ENCODE peak calls at places on chromosomes 16 and 17, in five cellular contexts. One of them, this sample, is unnamed.

GRCh38 chr17:45313927-45314760 is 2.7 kb downstream of the MAP3K14 start:
- DNase-seq in activated T-cell treated with anti-CD3 and anti-CD28 coated beads, Interleukin-2, amount 50 U/mL, for 72 hours: no peak
- DNase-seq in activated naive CD4-positive, alpha-beta T cell treated with Interleukin-2 at 50 U/mL for 16 hours: peak; percentile 31
- DNase-seq in stimulated activated CD8-positive, alpha-beta memory T cell treated with anti-CD3 and anti-CD28 coated beads, Interleukin-7, amount 100 ng/mL, for 48 hours: no peak
- DNase-seq in HEK293T: no peak
- DNase-seq in this sample: no peak

GRCh38 chr16:11497851-11498289 is 88.8 kb downstream of the LITAF start:
- DNase-seq in activated T-cell treated with anti-CD3 and anti-CD28 coated beads, Interleukin-2, amount 50 U/mL, for 72 hours: no peak
- DNase-seq in activated naive CD4-positive, alpha-beta T cell treated with Interleukin-2 at 50 U/mL for 16 hours: no peak
- DNase-seq in stimulated activated CD8-positive, alpha-beta memory T cell treated with anti-CD3 and anti-CD28 coated beads, Interleukin-7, amount 100 ng/mL, for 48 hours: no peak
- DNase-seq in HEK293T: no peak
- DNase-seq in this sample: no peak

GRCh38 chr17:58415371-58416055 is 1.8 kb downstream of the RNF43 start:
- DNase-seq in activated T-cell treated with anti-CD3 and anti-CD28 coated beads, Interleukin-2, amount 50 U/mL, for 72 hours: no peak
- DNase-seq in activated naive CD4-positive, alpha-beta T cell treated with Interleukin-2 at 50 U/mL for 16 hours: no peak
- DNase-seq in stimulated activated CD8-positive, alpha-beta memory T cell treated with anti-CD3 and anti-CD28 coated beads, Interleukin-7, amount 100 ng/mL, for 48 hours: no peak
- DNase-seq in HEK293T: no peak
- DNase-seq in this sample: no peak

GRCh38 chr17:60193482-60193881 is 43.7 kb downstream of the CA4 start:
- DNase-seq in activated T-cell treated with anti-CD3 and anti-CD28 coated beads, Interleukin-2, amount 50 U/mL, for 72 hours: no peak
- DNase-seq in activated naive CD4-positive, alpha-beta T cell treated with Interleukin-2 at 50 U/mL for 16 hours: no peak
- DNase-seq in stimulated activated CD8-positive, alpha-beta memory T cell treated with anti-CD3 and anti-CD28 coated beads, Interleukin-7, amount 100 ng/mL, for 48 hours: no peak
- DNase-seq in HEK293T: no peak
- DNase-seq in this sample: no peak

GRCh38 chr16:88748364-88748763 is 36.7 kb downstream of the PIEZO1 start:
- DNase-seq in activated T-cell treated with anti-CD3 and anti-CD28 coated beads, Interleukin-2, amount 50 U/mL, for 72 hours: no peak
- DNase-seq in activated naive CD4-positive, alpha-beta T cell treated with Interleukin-2 at 50 U/mL for 16 hours: no peak
- DNase-seq in stimulated activated CD8-positive, alpha-beta memory T cell treated with anti-CD3 and anti-CD28 coated beads, Interleukin-7, amount 100 ng/mL, for 48 hours: no peak
- DNase-seq in HEK293T: no peak
- DNase-seq in this sample: no peak

GRCh38 chr17:59853168-59853918 is 39.4 kb downstream of the TUBD1 start:
- DNase-seq in activated T-cell treated with anti-CD3 and anti-CD28 coated beads, Interleukin-2, amount 50 U/mL, for 72 hours: peak; percentile 58
- DNase-seq in activated naive CD4-positive, alpha-beta T cell treated with Interleukin-2 at 50 U/mL for 16 hours: peak; percentile 70
- DNase-seq in stimulated activated CD8-positive, alpha-beta memory T cell treated with anti-CD3 and anti-CD28 coated beads, Interleukin-7, amount 100 ng/mL, for 48 hours: no peak
- DNase-seq in HEK293T: peak; percentile 42
- DNase-seq in this sample: no peak

GRCh38 chr17:59165933-59166342 is 10.4 kb downstream of the PRR11 start:
- DNase-seq in activated T-cell treated with anti-CD3 and anti-CD28 coated beads, Interleukin-2, amount 50 U/mL, for 72 hours: peak; percentile 22
- DNase-seq in activated naive CD4-positive, alpha-beta T cell treated with Interleukin-2 at 50 U/mL for 16 hours: peak; percentile 49
- DNase-seq in stimulated activated CD8-positive, alpha-beta memory T cell treated with anti-CD3 and anti-CD28 coated beads, Interleukin-7, amount 100 ng/mL, for 48 hours: no peak
- DNase-seq in HEK293T: peak; percentile 63
- DNase-seq in this sample: peak; percentile 33

GRCh38 chr16:11138769-11139623 is 117.0 kb downstream of the SOCS1 start:
- DNase-seq in activated T-cell treated with anti-CD3 and anti-CD28 coated beads, Interleukin-2, amount 50 U/mL, for 72 hours: no peak
- DNase-seq in activated naive CD4-positive, alpha-beta T cell treated with Interleukin-2 at 50 U/mL for 16 hours: no peak
- DNase-seq in stimulated activated CD8-positive, alpha-beta memory T cell treated with anti-CD3 and anti-CD28 coated beads, Interleukin-7, amount 100 ng/mL, for 48 hours: no peak
- DNase-seq in HEK293T: no peak
- DNase-seq in this sample: no peak

GRCh38 chr17:80724723-80725388 is 180.2 kb downstream of the RPTOR start:
- DNase-seq in activated T-cell treated with anti-CD3 and anti-CD28 coated beads, Interleukin-2, amount 50 U/mL, for 72 hours: no peak
- DNase-seq in activated naive CD4-positive, alpha-beta T cell treated with Interleukin-2 at 50 U/mL for 16 hours: no peak
- DNase-seq in stimulated activated CD8-positive, alpha-beta memory T cell treated with anti-CD3 and anti-CD28 coated beads, Interleukin-7, amount 100 ng/mL, for 48 hours: no peak
- DNase-seq in HEK293T: no peak
- DNase-seq in this sample: no peak

GRCh38 chr16:19874816-19875546 is 9.7 kb downstream of the GPRC5B start:
- DNase-seq in activated T-cell treated with anti-CD3 and anti-CD28 coated beads, Interleukin-2, amount 50 U/mL, for 72 hours: no peak
- DNase-seq in activated naive CD4-positive, alpha-beta T cell treated with Interleukin-2 at 50 U/mL for 16 hours: no peak
- DNase-seq in stimulated activated CD8-positive, alpha-beta memory T cell treated with anti-CD3 and anti-CD28 coated beads, Interleukin-7, amount 100 ng/mL, for 48 hours: no peak
- DNase-seq in HEK293T: no peak
- DNase-seq in this sample: no peak

GRCh38 chr16:49855280-49855821 is 561 bp downstream of the ZNF423 start:
- DNase-seq in activated T-cell treated with anti-CD3 and anti-CD28 coated beads, Interleukin-2, amount 50 U/mL, for 72 hours: peak; percentile 61
- DNase-seq in activated naive CD4-positive, alpha-beta T cell treated with Interleukin-2 at 50 U/mL for 16 hours: peak; percentile 51
- DNase-seq in stimulated activated CD8-positive, alpha-beta memory T cell treated with anti-CD3 and anti-CD28 coated beads, Interleukin-7, amount 100 ng/mL, for 48 hours: no peak
- DNase-seq in HEK293T: peak; percentile 60
- DNase-seq in this sample: peak; percentile 84

GRCh38 chr16:62709856-62710255 is 673.6 kb upstream of the CDH8 start:
- DNase-seq in activated T-cell treated with anti-CD3 and anti-CD28 coated beads, Interleukin-2, amount 50 U/mL, for 72 hours: no peak
- DNase-seq in activated naive CD4-positive, alpha-beta T cell treated with Interleukin-2 at 50 U/mL for 16 hours: no peak
- DNase-seq in stimulated activated CD8-positive, alpha-beta memory T cell treated with anti-CD3 and anti-CD28 coated beads, Interleukin-7, amount 100 ng/mL, for 48 hours: no peak
- DNase-seq in HEK293T: no peak
- DNase-seq in this sample: peak; percentile 86